ENCODE peak calls at places on chromosomes 4 and X, in seven cellular contexts. W is NB4, Y is cardiac muscle cell, J is AG10803, E is ovary, P is brain microvascular endothelial cell, C is tibial nerve. D is an unnamed sample.

GRCh38 chr4:10063544-10064300 is 42.4 kb upstream of the SLC2A9 start:
- DNase-seq in E (peak; percentile 27), W (peak; percentile 51), Y (peak; percentile 94), J (peak; percentile 85), P (peak; percentile 73), C (peak; percentile 47), D (peak; percentile 71)

GRCh38 chr4:140789752-140790151 is 33.6 kb upstream of the TBC1D9 start:
- DNase-seq in C (no peak), P (no peak), W (no peak), J (no peak), Y (peak; percentile 65), E (no peak), D (peak; percentile 51)

GRCh38 chr4:84535901-84536300 is 36.8 kb upstream of the NKX6-1 start:
- DNase-seq in C (no peak), W (no peak), E (no peak), Y (no peak), P (no peak), J (no peak), D (no peak)

GRCh38 chrX:110795645-110796510 is at the start of gene CHRDL1:
- DNase-seq in J (no peak), C (peak; percentile 49), P (no peak), Y (no peak), E (peak; percentile 35), W (no peak), D (peak; percentile 41)

GRCh38 chr4:43875655-43876054 is 573.0 kb downstream of the KCTD8 start:
- DNase-seq in J (no peak), C (no peak), P (no peak), E (no peak), W (no peak), Y (no peak), D (no peak)

GRCh38 chr4:112895785-112896184 is 153.7 kb upstream of the ANK2 start:
- DNase-seq in C (no peak), J (peak; percentile 28), W (no peak), P (no peak), E (no peak), Y (no peak), D (no peak)

GRCh38 chr4:14028862-14029261 is 401.3 kb upstream of the BOD1L1 start:
- DNase-seq in W (no peak), P (no peak), C (no peak), E (no peak), Y (no peak), J (no peak), D (no peak)

GRCh38 chr4:186948361-186949291 is 225.0 kb upstream of the FAT1 start:
- DNase-seq in C (no peak), E (no peak), P (peak; percentile 75), W (peak; percentile 14), Y (peak; percentile 41), J (peak; percentile 45), D (peak; percentile 33)

GRCh38 chrX:25039036-25039435 is 23.3 kb upstream of the ARX start:
- DNase-seq in C (no peak), P (no peak), W (no peak), J (no peak), E (no peak), Y (no peak), D (no peak)

GRCh38 chr4:16264798-16265197 is 38.5 kb upstream of the TAPT1 start:
- DNase-seq in Y (peak; percentile 70), J (peak; percentile 55), C (peak; percentile 27), P (peak; percentile 12), W (peak; percentile 67), E (no peak), D (peak; percentile 65)

GRCh38 chr4:16026155-16026761 is 57.6 kb downstream of the PROM1 start:
- DNase-seq in E (no peak), W (peak; percentile 77), C (peak; percentile 70), J (peak; percentile 63), Y (peak; percentile 78), P (peak; percentile 27), D (peak; percentile 76)

GRCh38 chrX:130994671-130995070 is 63.5 kb upstream of the ARHGAP36 start:
- DNase-seq in E (no peak), J (peak; percentile 0), W (peak; percentile 38), Y (peak; percentile 10), C (peak; percentile 4), P (peak; percentile 20), D (peak; percentile 7)

GRCh38 chrX:142204522-142205433 is at the start of gene MAGEC2:
- DNase-seq in C (no peak), J (no peak), Y (no peak), E (no peak), W (no peak), P (no peak), D (no peak)

GRCh38 chr4:123929565-123929964 is 533.0 kb downstream of the SPRY1 start:
- DNase-seq in Y (no peak), P (no peak), W (no peak), E (no peak), J (no peak), C (no peak), D (no peak)

GRCh38 chr4:144355809-144356757 is 215.6 kb upstream of the GYPA start:
- DNase-seq in J (peak; percentile 78), C (peak; percentile 36), W (peak; percentile 74), E (no peak), Y (peak; percentile 96), P (peak; percentile 99), D (peak; percentile 86)

DNA sequence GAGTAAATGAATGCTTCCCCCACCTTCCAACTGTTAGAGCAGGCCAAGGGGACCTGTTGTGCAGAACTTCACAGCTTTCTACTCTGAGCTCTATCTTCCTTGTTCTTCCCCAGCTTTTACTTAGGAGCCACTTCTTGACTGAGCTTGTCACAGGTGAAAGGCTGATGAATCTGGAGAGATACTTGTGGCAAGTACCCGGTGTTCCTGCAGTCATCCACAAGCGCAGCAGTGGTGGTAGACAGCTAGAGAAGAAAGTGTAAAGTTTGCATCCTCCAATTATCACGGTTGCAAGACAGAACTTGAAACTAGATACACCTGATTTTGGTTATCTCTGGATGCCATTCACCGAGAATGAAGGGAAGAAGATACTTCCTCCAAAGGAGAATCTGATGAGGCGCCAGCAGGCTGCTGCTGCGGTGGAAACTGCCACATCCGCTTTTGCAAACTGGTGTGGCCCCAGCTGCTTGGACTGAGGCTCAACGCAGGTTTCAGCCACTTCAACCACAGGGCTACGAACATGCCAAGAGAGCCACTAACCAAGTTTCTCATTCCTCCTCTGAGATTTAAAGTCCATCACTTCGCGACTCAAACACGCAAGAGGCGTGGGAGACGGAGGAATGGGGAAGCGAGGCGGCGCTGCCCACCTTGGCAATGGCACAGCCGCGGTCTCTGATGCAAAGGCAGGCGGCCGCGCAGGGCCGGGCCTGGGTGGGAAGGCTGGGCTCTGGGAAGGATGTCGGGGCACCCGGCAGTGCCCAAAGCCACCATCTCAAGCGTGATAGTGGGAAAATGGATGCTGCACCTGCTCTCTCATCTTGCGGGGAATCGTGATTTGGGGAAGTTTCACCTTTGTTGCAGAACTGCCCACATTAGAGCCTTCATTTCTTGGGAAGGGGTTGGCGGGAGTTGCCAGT is 1.3 kb upstream of the FHIP1A start:
- DNase-seq in P (no peak), J (peak; percentile 43), W (peak; percentile 86), C (no peak), Y (no peak), E (peak; percentile 46), D (no peak)
- TF ChIP-seq CTCF in P (no peak), J (no peak), W (no peak), C (no peak), Y (no peak), E (no peak), D (no peak)

DNA sequence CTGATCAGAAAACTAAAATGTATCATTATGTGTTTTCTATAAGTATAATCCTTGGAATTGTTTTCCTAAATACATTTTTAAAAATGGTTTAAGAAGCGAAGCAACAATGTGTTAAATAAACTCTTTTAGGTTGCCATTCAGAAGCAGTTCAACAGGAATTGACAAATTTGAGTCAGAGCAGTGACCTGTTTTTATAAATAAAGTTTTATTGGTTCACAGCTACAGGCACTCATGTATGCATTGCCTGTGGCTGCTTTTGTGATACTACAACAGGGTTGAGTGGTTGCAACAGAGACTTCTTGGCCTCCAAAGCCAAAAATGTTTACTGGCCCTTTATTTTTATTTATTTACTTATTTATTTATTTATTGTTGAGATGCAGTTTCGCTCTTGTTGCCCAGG is 99.5 kb downstream of the FRMPD4 start:
- DNase-seq in J (no peak), P (no peak), W (no peak), C (no peak), Y (no peak), E (no peak), D (no peak)
- H3K4me3 ChIP-seq in J (no peak overlapping the region), P (no peak overlapping the region), W (no peak overlapping the region), C (no peak overlapping the region), Y (no peak overlapping the region), E (no peak overlapping the region), D (no peak overlapping the region)

GRCh38 chr4:178856139-178856800 is 1414.0 kb upstream of the AGA start:
- DNase-seq in C (no peak), J (no peak), P (no peak), W (no peak), E (no peak), Y (no peak), D (no peak)
- TF ChIP-seq CTCF in C (no peak), J (no peak), P (no peak), W (no peak), E (no peak), Y (no peak), D (no peak)

GRCh38 chrX:139298437-139298836 is 232.1 kb upstream of the F9 start:
- DNase-seq in W (no peak), J (no peak), P (no peak), Y (no peak), E (no peak), C (no peak), D (no peak)
- H3K4me3 ChIP-seq in W (no peak overlapping the region), J (no peak overlapping the region), P (no peak overlapping the region), Y (no peak overlapping the region), E (no peak overlapping the region), C (no peak overlapping the region), D (no peak overlapping the region)

GRCh38 chr4:138868562-138868961 is 147.0 kb upstream of the NOCT start:
- DNase-seq in J (no peak), W (no peak), P (no peak), C (no peak), E (peak; percentile 37), Y (peak; percentile 32), D (peak; percentile 11)

GRCh38 chr4:138869165-138869564 is 146.4 kb upstream of the NOCT start:
- DNase-seq in Y (no peak), J (no peak), P (no peak), E (no peak), C (no peak), W (no peak), D (no peak)

GRCh38 chr4:138867404-138867803 is 148.2 kb upstream of the NOCT start:
- DNase-seq in P (no peak), C (no peak), W (no peak), E (no peak), J (no peak), Y (no peak), D (no peak)

GRCh38 chr4:138869631-138870030 is 145.9 kb upstream of the NOCT start:
- DNase-seq in J (no peak), E (no peak), Y (no peak), C (no peak), W (no peak), P (no peak), D (no peak)

GRCh38 chr4:138870739-138871633 is 144.6 kb upstream of the NOCT start:
- DNase-seq in Y (peak; percentile 80), W (peak; percentile 68), P (peak; percentile 74), J (peak; percentile 70), E (peak; percentile 64), C (peak; percentile 80), D (peak; percentile 85)
- TF ChIP-seq CTCF in Y (peak; percentile 82), W (peak; percentile 80), P (peak; percentile 84), J (peak; percentile 83), E (peak; percentile 50), C (peak; percentile 82), D (peak; percentile 76)

GRCh38 chr4:176791591-176792347 is 953 bp downstream of the VEGFC start:
- DNase-seq in J (peak; percentile 55), E (peak; percentile 13), W (no peak), P (no peak), C (no peak), Y (peak; percentile 58), D (no peak)
- H3K4me3 ChIP-seq in J (peak overlapping the region; percentile 87), E (peak overlapping the region; percentile 73), W (no peak overlapping the region), P (peak overlapping the region; percentile 90), C (peak overlapping the region; percentile 67), Y (peak overlapping the region; percentile 84), D (peak overlapping the region; percentile 77)

D was measured in foreskin fibroblast.